ENCODE peak calls at places on chromosomes 12 and 14, in six cellular contexts. O is Peyer's patch; J is glutamatergic neuron; D is kidney; G is CD8-positive, alpha-beta T cell; Y is astrocyte of the cerebellum. S is an unnamed sample.

GRCh38 chr12:56120158-56120846 is 2.2 kb downstream of the ZC3H10 start:
- DNase-seq in J (no peak), D (peak; percentile 72), O (no peak), G (no peak), Y (no peak), S (no peak)

GRCh38 chr12:11477110-11477509 is 81.7 kb upstream of the PRB2 start:
- DNase-seq in J (no peak), G (no peak), Y (no peak), D (no peak), O (no peak), S (no peak)

GRCh38 chr12:74446466-74446865 is 91.2 kb upstream of the ATXN7L3B start:
- DNase-seq in O (no peak), D (no peak), J (no peak), G (no peak), Y (no peak), S (no peak)

GRCh38 chr12:115085594-115085993 is 401.6 kb upstream of the TBX3 start:
- DNase-seq in J (no peak), D (no peak), Y (no peak), G (no peak), O (no peak), S (no peak)

GRCh38 chr12:2891240-2892053 is 756 bp downstream of the TULP3 start:
- DNase-seq in G (no peak), J (peak; percentile 46), O (peak; percentile 45), Y (no peak), D (peak; percentile 86), S (no peak)

GRCh38 chr14:22008098-22008412 is 334.4 kb upstream of the OR4E1 start:
- DNase-seq in J (no peak), O (no peak), Y (no peak), G (no peak), D (no peak), S (no peak)

GRCh38 chr12:14275111-14275510 is 90.4 kb upstream of the ATF7IP start:
- DNase-seq in O (no peak), D (no peak), G (no peak), Y (no peak), J (no peak), S (no peak)

GRCh38 chr12:132547207-132547740 is 57.3 kb downstream of the FBRSL1 start:
- DNase-seq in Y (no peak), G (no peak), O (no peak), J (no peak), D (no peak), S (no peak)

GRCh38 chr12:11684393-11684792 is 34.9 kb downstream of the ETV6 start:
- DNase-seq in J (no peak), G (no peak), O (no peak), D (no peak), Y (no peak), S (no peak)

DNA sequence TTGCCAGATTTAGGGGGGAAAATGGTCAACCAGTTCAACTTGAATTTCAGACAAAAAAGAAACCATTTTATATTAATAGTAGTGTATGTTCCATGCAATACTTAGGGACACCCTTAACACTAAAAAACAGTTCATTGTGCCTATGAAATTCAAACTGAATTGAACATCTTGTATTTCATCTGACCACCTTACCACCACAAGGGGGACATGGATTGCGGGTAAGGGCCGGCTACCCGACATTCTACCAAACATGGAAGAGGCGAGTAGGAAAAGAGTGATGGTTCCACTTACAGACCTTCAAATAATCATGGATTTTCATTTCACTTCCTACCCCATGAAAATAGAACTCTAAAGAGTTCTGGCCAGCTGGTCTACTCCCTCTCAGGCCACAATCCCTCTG is 10.3 kb upstream of the STK38L start:
- DNase-seq in J (no peak), Y (no peak), O (no peak), G (no peak), D (no peak), S (no peak)
- TF ChIP-seq CTCF in J (peak; percentile 25), Y (peak; percentile 21), O (no peak), G (no peak), D (no peak), S (no peak)

GRCh38 chr12:116689586-116689985 is 48.3 kb downstream of the SPRING1 start:
- DNase-seq in G (no peak), Y (no peak), D (no peak), O (no peak), J (no peak), S (no peak)

GRCh38 chr12:116684891-116685290 is 53.0 kb downstream of the SPRING1 start:
- DNase-seq in D (no peak), O (no peak), G (no peak), J (no peak), Y (no peak), S (no peak)

GRCh38 chr12:116690016-116690709 is 47.7 kb downstream of the SPRING1 start:
- DNase-seq in D (no peak), J (no peak), Y (no peak), O (no peak), G (no peak), S (no peak)

GRCh38 chr12:116691205-116691604 is 46.7 kb downstream of the SPRING1 start:
- DNase-seq in O (no peak), Y (no peak), D (no peak), J (no peak), G (no peak), S (no peak)

DNA sequence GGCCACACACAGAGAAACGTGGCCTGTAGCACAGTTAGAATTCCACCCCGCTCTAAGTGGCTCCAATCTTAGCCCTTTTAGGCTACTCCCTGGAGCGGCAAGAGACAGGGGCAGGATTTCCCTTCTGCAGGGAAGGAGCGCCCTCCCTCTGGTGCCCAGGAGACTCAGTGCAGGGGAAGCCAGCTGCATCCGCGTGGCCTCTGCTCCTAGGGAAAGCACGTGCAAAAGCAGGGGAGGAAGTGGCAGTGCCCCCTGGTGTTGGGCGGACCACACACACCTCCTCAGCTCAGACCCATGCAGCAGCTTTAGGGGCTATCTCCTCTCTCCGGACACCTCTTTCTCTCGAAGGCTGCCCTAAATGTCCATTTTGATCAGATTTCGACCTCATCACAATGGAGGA is 50.0 kb downstream of the SPRING1 start:
- DNase-seq in D (peak; percentile 79), J (peak; percentile 83), G (no peak), Y (no peak), O (no peak), S (peak; percentile 70)
- TF ChIP-seq CTCF in D (peak; percentile 32), J (peak; percentile 73), G (no peak), Y (peak; percentile 30), O (peak; percentile 13), S (peak; percentile 78)

GRCh38 chr14:90756755-90757345 is 59.4 kb downstream of the TTC7B start:
- DNase-seq in D (no peak), J (no peak), Y (no peak), G (no peak), O (no peak), S (no peak)
- TF ChIP-seq CTCF in D (no peak), J (no peak), Y (peak; percentile 1), G (no peak), O (no peak), S (no peak)

GRCh38 chr14:65168840-65169239 is 66.5 kb upstream of the MAX start:
- DNase-seq in D (no peak), O (no peak), Y (no peak), G (no peak), J (no peak), S (no peak)

GRCh38 chr14:65170318-65170717 is 68.0 kb upstream of the MAX start:
- DNase-seq in J (no peak), O (no peak), D (no peak), G (no peak), Y (no peak), S (no peak)

GRCh38 chr14:65169351-65169750 is 67.0 kb upstream of the MAX start:
- DNase-seq in Y (no peak), G (no peak), O (no peak), D (no peak), J (no peak), S (no peak)

GRCh38 chr14:65173973-65174693 is 71.8 kb upstream of the MAX start:
- DNase-seq in J (no peak), Y (no peak), O (no peak), D (no peak), G (no peak), S (no peak)

GRCh38 chr14:65170768-65171251 is 68.5 kb upstream of the MAX start:
- DNase-seq in D (no peak), Y (peak; percentile 54), J (peak; percentile 52), G (no peak), O (peak; percentile 54), S (no peak)
- TF ChIP-seq CTCF in D (no peak), Y (peak; percentile 61), J (no peak), G (no peak), O (peak; percentile 26), S (no peak)

GRCh38 chr12:119113587-119113986 is 65.1 kb upstream of the HSPB8 start:
- DNase-seq in G (no peak), J (no peak), Y (no peak), D (no peak), O (no peak), S (no peak)

GRCh38 chr12:119118625-119119024 is 60.1 kb upstream of the HSPB8 start:
- DNase-seq in Y (no peak), D (no peak), J (no peak), O (no peak), G (no peak), S (no peak)

GRCh38 chr12:119117936-119118335 is 60.8 kb upstream of the HSPB8 start:
- DNase-seq in G (no peak), Y (no peak), D (no peak), O (no peak), J (no peak), S (no peak)

GRCh38 chr12:119114294-119114693 is 64.4 kb upstream of the HSPB8 start:
- DNase-seq in O (no peak), Y (no peak), D (no peak), G (no peak), J (no peak), S (no peak)

DNA sequence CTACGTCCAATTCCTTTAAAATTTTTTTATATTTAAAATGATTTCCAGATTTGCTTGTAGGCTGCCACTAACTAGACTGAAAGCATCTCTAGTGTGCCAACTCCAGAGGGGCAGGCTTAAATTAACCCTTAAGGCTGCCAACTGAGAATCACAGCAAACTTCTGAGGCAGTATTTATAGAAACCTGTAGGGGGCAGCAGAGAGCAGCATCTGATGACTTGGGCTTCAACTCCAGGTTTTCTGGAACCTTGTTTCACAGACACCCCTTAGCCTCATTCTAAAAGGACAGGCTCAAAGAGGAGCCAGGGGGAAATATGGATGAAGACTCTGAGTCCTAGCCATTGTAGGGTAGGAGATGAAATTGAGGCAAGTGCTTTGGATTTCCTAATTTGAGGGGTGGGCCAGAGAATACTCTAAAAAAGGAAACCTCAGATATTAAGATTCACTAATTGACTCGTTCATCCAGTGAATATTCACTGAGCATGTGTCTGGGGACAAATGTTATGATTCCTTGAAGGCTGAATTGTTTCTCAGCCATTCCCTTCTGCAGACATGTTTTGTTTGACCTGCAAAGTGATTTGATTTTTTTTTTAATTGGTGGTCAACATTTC is 63.3 kb upstream of the HSPB8 start:
- DNase-seq in O (no peak), Y (peak; percentile 22), J (peak; percentile 45), D (no peak), G (no peak), S (no peak)
- TF ChIP-seq CTCF in O (peak; percentile 75), Y (peak; percentile 86), J (peak; percentile 90), D (peak; percentile 93), G (peak; percentile 75), S (peak; percentile 87)

GRCh38 chr12:99253068-99253467 is 394.5 kb upstream of the GARIN6 start:
- DNase-seq in G (no peak), Y (no peak), O (no peak), D (no peak), J (no peak), S (no peak)
- TF ChIP-seq CTCF in G (no peak), Y (peak; percentile 18), O (no peak), D (peak; percentile 23), J (no peak), S (no peak)

S was measured in CD14-positive monocyte.